ENCODE peak calls at places on chromosomes 4 and X, in four cellular contexts. V, Q, T and D are unnamed samples.

GRCh38 chrX:151745651-151746050 is 11.1 kb downstream of the CNGA2 start:
- DNase-seq in T (no peak), V (no peak), Q (no peak), D (peak; percentile 26)

GRCh38 chr4:184310171-184310567 is 92.5 kb upstream of the ENPP6 start:
- DNase-seq in Q (no peak), T (peak; percentile 30), V (no peak), D (no peak)

GRCh38 chrX:133593531-133593930 is 178.2 kb upstream of the GPC4 start:
- DNase-seq in T (no peak), V (no peak), Q (no peak), D (no peak)

GRCh38 chrX:47523297-47523696 is 37.7 kb upstream of the ARAF start:
- DNase-seq in Q (peak; percentile 77), V (peak; percentile 34), T (peak; percentile 85), D (peak; percentile 72)

GRCh38 chr4:121278811-121279368 is 101.9 kb downstream of the QRFPR start:
- DNase-seq in Q (no peak), T (no peak), V (peak; percentile 22), D (no peak)

GRCh38 chr4:13912966-13913365 is 285.4 kb upstream of the BOD1L1 start:
- DNase-seq in T (peak; percentile 32), V (no peak), Q (no peak), D (no peak)

GRCh38 chr4:82748176-82748575 is 50.4 kb downstream of the SCD5 start:
- DNase-seq in T (no peak), V (no peak), Q (no peak), D (no peak)

GRCh38 chr4:40672528-40673522 is 43.2 kb upstream of the RBM47 start:
- DNase-seq in T (peak; percentile 52), Q (peak; percentile 10), V (peak; percentile 78), D (no peak)

GRCh38 chrX:95505721-95506120 is 1178.9 kb upstream of the DIAPH2 start:
- DNase-seq in T (no peak), Q (no peak), V (peak; percentile 0), D (no peak)

GRCh38 chr4:149752729-149753128 is 62.9 kb downstream of the IQCM start:
- DNase-seq in V (no peak), Q (no peak), T (no peak), D (no peak)

GRCh38 chr4:147447820-147448219 is 33.1 kb upstream of the EDNRA start:
- DNase-seq in Q (no peak), V (no peak), T (no peak), D (no peak)

GRCh38 chrX:8245411-8245810 is 74.3 kb upstream of the VCX2 start:
- DNase-seq in T (no peak), V (no peak), Q (no peak), D (no peak)

GRCh38 chrX:129823115-129823514 is 20.6 kb downstream of the ZDHHC9 start:
- DNase-seq in T (peak; percentile 37), V (no peak), Q (peak; percentile 20), D (no peak)

GRCh38 chrX:56248492-56248891 is 16.3 kb downstream of the KLF8 start:
- DNase-seq in V (peak; percentile 18), Q (peak; percentile 45), T (peak; percentile 57), D (peak; percentile 60)

GRCh38 chr4:90419124-90419711 is 292.0 kb downstream of the CCSER1 start:
- DNase-seq in T (no peak), V (peak; percentile 31), Q (no peak), D (no peak)

GRCh38 chr4:165378763-165379631 is at the start of gene CPE:
- DNase-seq in V (peak; percentile 24), T (peak; percentile 88), Q (peak; percentile 75), D (peak; percentile 81)

GRCh38 chrX:148582353-148582752 is 81.9 kb downstream of the AFF2 start:
- DNase-seq in T (no peak), V (no peak), Q (no peak), D (no peak)

GRCh38 chr4:73817341-73817740 is 19.1 kb upstream of the CXCL6 start:
- DNase-seq in T (no peak), Q (no peak), V (no peak), D (no peak)

GRCh38 chr4:147984065-147984777 is 252.3 kb downstream of the ARHGAP10 start:
- DNase-seq in V (peak; percentile 12), T (peak; percentile 28), Q (peak; percentile 27), D (no peak)

GRCh38 chr4:97367878-97368277 is 775.4 kb downstream of the STPG2 start:
- DNase-seq in V (no peak), T (peak; percentile 21), Q (no peak), D (no peak)